ENCODE peak calls at places on chromosomes 16 and 17, in four cellular contexts. O is GM03348; M is RPMI7951; E is stimulated activated CD4-positive, alpha-beta T cell treated with anti-CD3 and anti-CD28 coated beads, Interleukin-1b, Interleukin-23, amount 100 ng/mL, for 4 hours. R is an unnamed sample.

GRCh38 chr16:88298166-88298881 is 84.4 kb upstream of the ZNF469 start:
- DNase-seq in E (no peak), O (peak; percentile 72), M (peak; percentile 65), R (no peak)

GRCh38 chr17:80970044-80970761 is 21.4 kb upstream of the CHMP6 start:
- DNase-seq in M (peak; percentile 37), O (peak; percentile 54), E (peak; percentile 26), R (peak; percentile 64)

GRCh38 chr17:63600569-63601438 is at the start of gene TACO1:
- DNase-seq in E (peak; percentile 73), O (peak; percentile 92), M (peak; percentile 78), R (peak; percentile 76)

GRCh38 chr17:6172642-6173330 is 102.6 kb downstream of the WSCD1 start:
- DNase-seq in O (no peak), E (no peak), M (no peak), R (no peak)

GRCh38 chr16:84737658-84738057 is 37.9 kb downstream of the USP10 start:
- DNase-seq in O (no peak), E (no peak), M (no peak), R (no peak)

GRCh38 chr16:57061084-57061905 is 31.1 kb upstream of the CPNE2 start:
- DNase-seq in M (peak; percentile 89), E (no peak), O (peak; percentile 53), R (no peak)

GRCh38 chr17:75267146-75267402 is 4.0 kb downstream of the MIF4GD start:
- DNase-seq in E (no peak), M (no peak), O (no peak), R (no peak)

GRCh38 chr16:24834459-24835335 is 11.1 kb upstream of the SLC5A11 start:
- DNase-seq in O (peak; percentile 73), M (peak; percentile 45), E (no peak), R (no peak)

GRCh38 chr17:68035131-68035522 is 408 bp upstream of the KPNA2 start:
- DNase-seq in M (no peak), O (no peak), E (peak; percentile 74), R (no peak)

GRCh38 chr16:24281466-24281865 is 25.3 kb downstream of the CACNG3 start:
- DNase-seq in M (no peak), E (no peak), O (no peak), R (no peak)

GRCh38 chr17:40122466-40122943 is 734 bp downstream of the MSL1 start:
- DNase-seq in M (peak; percentile 41), O (peak; percentile 64), E (no peak), R (no peak)

R was measured in memory B cell.